ENCODE peak calls at places on chromosomes 13 and 19, in six cellular contexts. One of them, this sample, is unnamed.

GRCh38 chr19:5035817-5036732 is 67.2 kb downstream of the KDM4B start:
- DNase-seq in NCI-H2081: no peak
- DNase-seq in ACHN: no peak
- DNase-seq in GF-D8: no peak
- DNase-seq in hippocampal formation: peak; percentile 64
- DNase-seq in fibroblast of lung: no peak
- DNase-seq in this sample: no peak

GRCh38 chr19:719081-719512 is 10.4 kb downstream of the PALM start:
- DNase-seq in NCI-H2081: no peak
- DNase-seq in ACHN: no peak
- DNase-seq in GF-D8: no peak
- DNase-seq in hippocampal formation: no peak
- DNase-seq in fibroblast of lung: no peak
- DNase-seq in this sample: no peak

GRCh38 chr19:6011206-6011605 is 33.3 kb upstream of the RANBP3 start:
- DNase-seq in NCI-H2081: no peak
- DNase-seq in ACHN: no peak
- DNase-seq in GF-D8: no peak
- DNase-seq in hippocampal formation: no peak
- DNase-seq in fibroblast of lung: no peak
- DNase-seq in this sample: no peak

GRCh38 chr19:5308471-5309437 is 31.9 kb downstream of the PTPRS start:
- DNase-seq in NCI-H2081: peak; percentile 90
- DNase-seq in ACHN: no peak
- DNase-seq in GF-D8: no peak
- DNase-seq in hippocampal formation: peak; percentile 67
- DNase-seq in fibroblast of lung: peak; percentile 91
- DNase-seq in this sample: peak; percentile 67

GRCh38 chr13:101218484-101218883 is 197.8 kb downstream of the NALCN start:
- DNase-seq in NCI-H2081: no peak
- DNase-seq in ACHN: no peak
- DNase-seq in GF-D8: no peak
- DNase-seq in hippocampal formation: no peak
- DNase-seq in fibroblast of lung: no peak
- DNase-seq in this sample: no peak

GRCh38 chr13:40186041-40186440 is 480.4 kb downstream of the FOXO1 start:
- DNase-seq in NCI-H2081: no peak
- DNase-seq in ACHN: no peak
- DNase-seq in GF-D8: no peak
- DNase-seq in hippocampal formation: no peak
- DNase-seq in fibroblast of lung: no peak
- DNase-seq in this sample: no peak

GRCh38 chr13:42272115-42272756 is at the start of gene AKAP11:
- DNase-seq in NCI-H2081: peak; percentile 26
- DNase-seq in ACHN: peak; percentile 45
- DNase-seq in GF-D8: peak; percentile 27
- DNase-seq in hippocampal formation: peak; percentile 44
- DNase-seq in fibroblast of lung: peak; percentile 66
- DNase-seq in this sample: peak; percentile 58

GRCh38 chr13:110271313-110271712 is 35.6 kb downstream of the COL4A1 start:
- DNase-seq in NCI-H2081: no peak
- DNase-seq in ACHN: no peak
- DNase-seq in GF-D8: no peak
- DNase-seq in hippocampal formation: no peak
- DNase-seq in fibroblast of lung: no peak
- DNase-seq in this sample: no peak

GRCh38 chr19:49133621-49134454 is 14.5 kb downstream of the PPFIA3 start:
- DNase-seq in NCI-H2081: no peak
- DNase-seq in ACHN: no peak
- DNase-seq in GF-D8: no peak
- DNase-seq in hippocampal formation: no peak
- DNase-seq in fibroblast of lung: peak; percentile 20
- DNase-seq in this sample: no peak

GRCh38 chr19:47240996-47241918 is 10.3 kb upstream of the BBC3 start:
- DNase-seq in NCI-H2081: peak; percentile 88
- DNase-seq in ACHN: peak; percentile 68
- DNase-seq in GF-D8: no peak
- DNase-seq in hippocampal formation: peak; percentile 18
- DNase-seq in fibroblast of lung: peak; percentile 77
- DNase-seq in this sample: peak; percentile 92

GRCh38 chr13:100443278-100443997 is 145.2 kb downstream of the GGACT start:
- DNase-seq in NCI-H2081: no peak
- DNase-seq in ACHN: no peak
- DNase-seq in GF-D8: no peak
- DNase-seq in hippocampal formation: no peak
- DNase-seq in fibroblast of lung: no peak
- DNase-seq in this sample: peak; percentile 16

GRCh38 chr19:1266818-1267440 is 2.2 kb upstream of the CIRBP start:
- DNase-seq in NCI-H2081: no peak
- DNase-seq in ACHN: peak; percentile 52
- DNase-seq in GF-D8: no peak
- DNase-seq in hippocampal formation: peak; percentile 68
- DNase-seq in fibroblast of lung: no peak
- DNase-seq in this sample: peak; percentile 60

GRCh38 chr13:23159205-23159586 is 21.6 kb upstream of the SGCG start:
- DNase-seq in NCI-H2081: no peak
- DNase-seq in ACHN: peak; percentile 41
- DNase-seq in GF-D8: no peak
- DNase-seq in hippocampal formation: no peak
- DNase-seq in fibroblast of lung: peak; percentile 12
- DNase-seq in this sample: no peak

GRCh38 chr19:29098863-29099481 is 114.0 kb downstream of the UQCRFS1 start:
- DNase-seq in NCI-H2081: no peak
- DNase-seq in ACHN: peak; percentile 79
- DNase-seq in GF-D8: no peak
- DNase-seq in hippocampal formation: no peak
- DNase-seq in fibroblast of lung: peak; percentile 11
- DNase-seq in this sample: peak; percentile 9

GRCh38 chr19:749811-750210 is 1.1 kb upstream of the MISP start:
- DNase-seq in NCI-H2081: no peak
- DNase-seq in ACHN: no peak
- DNase-seq in GF-D8: no peak
- DNase-seq in hippocampal formation: no peak
- DNase-seq in fibroblast of lung: no peak
- DNase-seq in this sample: no peak

GRCh38 chr13:39012608-39013007 is 22.0 kb upstream of the STOML3 start:
- DNase-seq in NCI-H2081: no peak
- DNase-seq in ACHN: no peak
- DNase-seq in GF-D8: no peak
- DNase-seq in hippocampal formation: no peak
- DNase-seq in fibroblast of lung: no peak
- DNase-seq in this sample: no peak

GRCh38 chr13:113654175-113654560 is 3.8 kb downstream of the ATP4B start:
- DNase-seq in NCI-H2081: no peak
- DNase-seq in ACHN: no peak
- DNase-seq in GF-D8: no peak
- DNase-seq in hippocampal formation: no peak
- DNase-seq in fibroblast of lung: no peak
- DNase-seq in this sample: no peak

GRCh38 chr19:56508282-56508778 is 675 bp downstream of the ZNF471 start:
- DNase-seq in NCI-H2081: no peak
- DNase-seq in ACHN: no peak
- DNase-seq in GF-D8: no peak
- DNase-seq in hippocampal formation: no peak
- DNase-seq in fibroblast of lung: no peak
- DNase-seq in this sample: no peak

GRCh38 chr19:40143612-40144011 is 47.6 kb upstream of the MAP3K10 start:
- DNase-seq in NCI-H2081: no peak
- DNase-seq in ACHN: no peak
- DNase-seq in GF-D8: no peak
- DNase-seq in hippocampal formation: no peak
- DNase-seq in fibroblast of lung: no peak
- DNase-seq in this sample: no peak

GRCh38 chr19:33767898-33768413 is 28.7 kb upstream of the KCTD15 start:
- DNase-seq in NCI-H2081: no peak
- DNase-seq in ACHN: peak; percentile 34
- DNase-seq in GF-D8: no peak
- DNase-seq in hippocampal formation: no peak
- DNase-seq in fibroblast of lung: peak; percentile 17
- DNase-seq in this sample: peak; percentile 29

GRCh38 chr13:77305276-77305675 is 21.6 kb downstream of the MYCBP2 start:
- DNase-seq in NCI-H2081: no peak
- DNase-seq in ACHN: no peak
- DNase-seq in GF-D8: no peak
- DNase-seq in hippocampal formation: no peak
- DNase-seq in fibroblast of lung: no peak
- DNase-seq in this sample: no peak

GRCh38 chr13:42747399-42747873 is 33.9 kb upstream of the FAM216B start:
- DNase-seq in NCI-H2081: peak; percentile 38
- DNase-seq in ACHN: no peak
- DNase-seq in GF-D8: no peak
- DNase-seq in hippocampal formation: no peak
- DNase-seq in fibroblast of lung: peak; percentile 96
- DNase-seq in this sample: peak; percentile 8

GRCh38 chr13:35995136-35995535 is 136.0 kb downstream of the DCLK1 start:
- DNase-seq in NCI-H2081: no peak
- DNase-seq in ACHN: no peak
- DNase-seq in GF-D8: no peak
- DNase-seq in hippocampal formation: no peak
- DNase-seq in fibroblast of lung: no peak
- DNase-seq in this sample: no peak

GRCh38 chr19:30064021-30064699 is 122.1 kb downstream of the URI1 start:
- DNase-seq in NCI-H2081: no peak
- DNase-seq in ACHN: no peak
- DNase-seq in GF-D8: no peak
- DNase-seq in hippocampal formation: no peak
- DNase-seq in fibroblast of lung: no peak
- DNase-seq in this sample: no peak

GRCh38 chr19:56141416-56141992 is 417 bp downstream of the ZNF444 start:
- DNase-seq in NCI-H2081: no peak
- DNase-seq in ACHN: no peak
- DNase-seq in GF-D8: no peak
- DNase-seq in hippocampal formation: no peak
- DNase-seq in fibroblast of lung: no peak
- DNase-seq in this sample: peak; percentile 56

GRCh38 chr19:16367269-16367683 is 42.6 kb downstream of the KLF2 start:
- DNase-seq in NCI-H2081: no peak
- DNase-seq in ACHN: no peak
- DNase-seq in GF-D8: peak; percentile 51
- DNase-seq in hippocampal formation: no peak
- DNase-seq in fibroblast of lung: no peak
- DNase-seq in this sample: no peak

GRCh38 chr13:112032186-112032835 is 34.6 kb upstream of the SOX1 start:
- DNase-seq in NCI-H2081: no peak
- DNase-seq in ACHN: no peak
- DNase-seq in GF-D8: no peak
- DNase-seq in hippocampal formation: no peak
- DNase-seq in fibroblast of lung: no peak
- DNase-seq in this sample: no peak

GRCh38 chr13:97574926-97575325 is 141.0 kb downstream of the RAP2A start:
- DNase-seq in NCI-H2081: no peak
- DNase-seq in ACHN: peak; percentile 37
- DNase-seq in GF-D8: no peak
- DNase-seq in hippocampal formation: no peak
- DNase-seq in fibroblast of lung: peak; percentile 7
- DNase-seq in this sample: peak; percentile 81

This sample was measured in HT-29.